ENCODE peak calls at places on chromosomes 5 and 9, in nine cellular contexts. U is nephron progenitor cell, B is GM10248, D is PC-9, Y is WTC11, C is GM12865, G is GM13976, J is heart right ventricle, R is cardiac fibroblast. M is an unnamed sample.

GRCh38 chr5:131005963-131006684 is 158.9 kb downstream of the HINT1 start:
- DNase-seq in B (no peak), G (no peak), U (peak; percentile 21), Y (peak; percentile 30), R (no peak), C (no peak), D (no peak), J (no peak), M (no peak)

GRCh38 chr5:176740702-176741565 is 69.4 kb upstream of the UNC5A start:
- DNase-seq in C (no peak), U (no peak), J (no peak), Y (no peak), D (no peak), R (no peak), G (peak; percentile 14), B (peak; percentile 4), M (no peak)

GRCh38 chr5:128674837-128675446 is 136.9 kb upstream of the FBN2 start:
- DNase-seq in R (peak; percentile 69), D (peak; percentile 37), C (peak; percentile 46), Y (peak; percentile 77), B (peak; percentile 16), G (peak; percentile 31), J (peak; percentile 9), U (peak; percentile 45), M (peak; percentile 30)

GRCh38 chr5:675876-676698 is 17.1 kb downstream of the TPPP start:
- DNase-seq in G (no peak), D (no peak), J (no peak), B (no peak), C (no peak), R (no peak), Y (no peak), U (no peak), M (no peak)

GRCh38 chr9:133738039-133738805 is at the start of gene SARDH:
- DNase-seq in R (peak; percentile 49), B (peak; percentile 82), U (peak; percentile 80), C (peak; percentile 29), J (peak; percentile 62), G (peak; percentile 85), D (peak; percentile 69), Y (peak; percentile 84), M (peak; percentile 82)

GRCh38 chr9:9855503-9856078 is 757.2 kb downstream of the PTPRD start:
- DNase-seq in C (no peak), J (no peak), U (no peak), D (no peak), G (no peak), R (no peak), B (no peak), Y (peak; percentile 18), M (no peak)

GRCh38 chr5:62578540-62578939 is at the start of gene LRRC70:
- DNase-seq in U (peak; percentile 7), B (peak; percentile 20), C (peak; percentile 65), R (peak; percentile 92), J (no peak), D (no peak), G (no peak), Y (no peak), M (peak; percentile 36)

GRCh38 chr5:137833463-137833862 is 34.2 kb upstream of the MYOT start:
- DNase-seq in C (no peak), J (no peak), R (peak; percentile 67), D (peak; percentile 59), Y (no peak), G (no peak), B (no peak), U (no peak), M (no peak)

GRCh38 chr9:88927510-88927909 is 63.8 kb upstream of the S1PR3 start:
- DNase-seq in Y (no peak), D (no peak), R (no peak), U (no peak), J (no peak), C (peak; percentile 42), G (no peak), B (no peak), M (no peak)

GRCh38 chr5:51391175-51391574 is 7.9 kb downstream of the ISL1 start:
- DNase-seq in U (no peak), J (no peak), D (no peak), Y (no peak), G (no peak), R (no peak), B (no peak), C (no peak), M (no peak)

GRCh38 chr5:28734396-28734795 is 1696.0 kb upstream of the CDH9 start:
- DNase-seq in D (no peak), U (no peak), R (no peak), G (no peak), C (no peak), J (no peak), Y (no peak), B (no peak), M (no peak)

GRCh38 chr5:52895070-52895469 is 94.1 kb upstream of the ITGA2 start:
- DNase-seq in D (no peak), G (no peak), J (no peak), Y (no peak), R (no peak), C (no peak), B (no peak), U (no peak), M (no peak)

GRCh38 chr5:160651682-160652645 is 200.0 kb downstream of the ATP10B start:
- DNase-seq in D (no peak), G (no peak), C (no peak), R (no peak), U (no peak), J (no peak), Y (no peak), B (no peak), M (no peak)

GRCh38 chr5:75668988-75669760 is 48.1 kb downstream of the POC5 start:
- DNase-seq in C (peak; percentile 88), G (peak; percentile 64), Y (no peak), D (peak; percentile 31), B (peak; percentile 63), U (no peak), R (peak; percentile 33), J (no peak), M (peak; percentile 66)

GRCh38 chr5:57166250-57166649 is 7.6 kb upstream of the GPBP1 start:
- DNase-seq in U (no peak), J (no peak), C (peak; percentile 23), R (no peak), D (no peak), B (peak; percentile 22), Y (no peak), G (peak; percentile 36), M (peak; percentile 23)

GRCh38 chr9:109063765-109064164 is 50.5 kb upstream of the CTNNAL1 start:
- DNase-seq in G (no peak), B (no peak), D (no peak), Y (no peak), R (peak; percentile 19), J (no peak), C (no peak), U (no peak), M (no peak)

GRCh38 chr5:140725799-140726471 is 25.7 kb downstream of the ZMAT2 start:
- DNase-seq in B (peak; percentile 58), D (peak; percentile 87), G (peak; percentile 62), C (peak; percentile 94), R (peak; percentile 98), Y (peak; percentile 80), J (peak; percentile 25), U (peak; percentile 69), M (peak; percentile 59)

GRCh38 chr9:134162926-134163373 is 1.4 kb downstream of the RNU6ATAC start:
- DNase-seq in Y (no peak), C (no peak), D (no peak), B (no peak), U (no peak), R (no peak), J (no peak), G (no peak), M (no peak)

GRCh38 chr5:69431424-69432303 is 16.7 kb downstream of the MARVELD2 start:
- DNase-seq in B (no peak), J (no peak), C (peak; percentile 25), U (no peak), R (no peak), Y (no peak), D (no peak), G (no peak), M (no peak)
- TF ChIP-seq CTCF in B (no peak), J (no peak), C (no peak), U (no peak), R (no peak), Y (no peak), D (no peak), G (no peak), M (no peak)

GRCh38 chr9:115015018-115015635 is 84.7 kb upstream of the TNFSF8 start:
- DNase-seq in U (peak; percentile 41), D (peak; percentile 39), B (no peak), J (no peak), C (peak; percentile 27), Y (peak; percentile 59), R (peak; percentile 71), G (no peak), M (no peak)
- TF ChIP-seq CTCF in U (peak; percentile 61), D (peak; percentile 75), B (peak; percentile 31), J (peak; percentile 46), C (peak; percentile 46), Y (peak; percentile 63), R (peak; percentile 73), G (peak; percentile 49), M (peak; percentile 55)

GRCh38 chr5:173716058-173716682 is 99.7 kb upstream of the BOD1 start:
- DNase-seq in C (no peak), R (no peak), B (no peak), G (no peak), D (no peak), U (no peak), Y (no peak), J (no peak), M (no peak)
- TF ChIP-seq CTCF in C (no peak), R (no peak), B (no peak), G (no peak), D (no peak), U (no peak), Y (no peak), J (no peak), M (no peak)

GRCh38 chr5:7546555-7546954 is 150.6 kb downstream of the ADCY2 start:
- DNase-seq in D (no peak), B (no peak), Y (no peak), R (no peak), C (no peak), J (no peak), G (no peak), U (no peak), M (no peak)

GRCh38 chr5:7541898-7542297 is 146.0 kb downstream of the ADCY2 start:
- DNase-seq in J (no peak), G (no peak), Y (no peak), B (no peak), R (no peak), U (no peak), C (no peak), D (no peak), M (no peak)

GRCh38 chr5:7539571-7539970 is 143.6 kb downstream of the ADCY2 start:
- DNase-seq in Y (no peak), G (no peak), R (no peak), B (no peak), J (no peak), C (no peak), U (no peak), D (no peak), M (no peak)

GRCh38 chr5:7537573-7537972 is 141.6 kb downstream of the ADCY2 start:
- DNase-seq in R (no peak), C (no peak), G (no peak), D (no peak), Y (no peak), J (no peak), B (no peak), U (no peak), M (no peak)

DNA sequence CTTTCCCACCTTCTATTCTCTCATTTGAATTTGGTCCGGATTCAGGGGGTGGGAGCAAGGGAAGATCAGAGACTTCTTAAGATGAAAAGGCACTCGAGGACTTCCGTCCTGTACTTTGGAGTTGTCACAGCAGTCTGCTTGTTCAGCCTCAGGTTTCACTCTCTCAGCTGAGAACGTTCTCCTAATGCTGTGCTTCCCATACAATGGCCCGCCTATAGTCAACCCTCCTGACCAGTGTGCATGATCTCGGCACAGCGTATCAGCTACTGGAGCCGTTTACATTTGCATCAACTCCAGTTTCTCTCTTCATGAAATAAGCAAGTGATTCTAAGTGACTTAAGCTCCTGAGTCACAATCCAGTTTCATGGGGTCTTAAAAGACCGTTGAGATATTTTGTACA is 144.9 kb downstream of the ADCY2 start:
- DNase-seq in B (no peak), R (no peak), Y (no peak), C (no peak), G (no peak), J (no peak), D (no peak), U (no peak), M (no peak)
- TF ChIP-seq CTCF in B (no peak), R (no peak), Y (no peak), C (no peak), G (no peak), J (no peak), D (no peak), U (no peak), M (no peak)